ENCODE peak calls at places on chromosomes 3 and 15, in four cellular contexts. P, C, K and I are unnamed samples. For H3K4me1, the result is how much of the 10 kb centered on the place peaks cover.

GRCh38 chr15:40959331-40960141 is 6.3 kb downstream of the CHAC1 start:
- DNase-seq in P (no peak), C (peak), K (peak), I (no peak)

GRCh38 chr15:79644091-79644490 is 212.0 kb downstream of the MINAR1 start:
- DNase-seq in P (no peak), C (peak), K (no peak), I (no peak)

GRCh38 chr15:53000412-53000811 is 210.3 kb upstream of the ONECUT1 start:
- DNase-seq in P (no peak), C (no peak), K (peak), I (no peak)

GRCh38 chr15:75024102-75024636 is 779 bp downstream of the PPCDC start:
- DNase-seq in P (no peak), C (peak), K (peak), I (no peak)

GRCh38 chr3:10594915-10595314 is 89.5 kb upstream of the ATP2B2 start:
- DNase-seq in P (no peak), C (peak), K (peak), I (no peak)

GRCh38 chr3:4821975-4822374 is 157.3 kb upstream of the BHLHE40 start:
- DNase-seq in P (no peak), C (no peak), K (no peak), I (no peak)

GRCh38 chr15:58486564-58486963 is 54.8 kb downstream of the LIPC start:
- DNase-seq in P (no peak), C (no peak), K (no peak), I (no peak)

GRCh38 chr3:136464502-136464901 is 214.4 kb downstream of the PCCB start:
- DNase-seq in P (no peak), C (no peak), K (no peak), I (no peak)

GRCh38 chr3:77045686-77046085 is 5.8 kb downstream of the ROBO2 start:
- DNase-seq in P (no peak), C (no peak), K (no peak), I (no peak)

GRCh38 chr3:14137004-14137403 is 12.2 kb downstream of the TMEM43 start:
- DNase-seq in P (no peak), C (no peak), K (no peak), I (no peak)

GRCh38 chr15:48177383-48177874 is 666 bp downstream of the MYEF2 start:
- DNase-seq in P (no peak), C (peak), K (peak), I (no peak)

GRCh38 chr3:88596451-88596850 is 446.7 kb downstream of the C3orf38 start:
- DNase-seq in P (no peak), C (no peak), K (no peak), I (no peak)

GRCh38 chr3:110027446-110027845 is 690.1 kb upstream of the DPPA4 start:
- DNase-seq in P (no peak), C (no peak), K (no peak), I (no peak)

GRCh38 chr15:42021593-42021992 is 751 bp upstream of the PLA2G4E start:
- DNase-seq in P (no peak), C (no peak), K (no peak), I (no peak)

GRCh38 chr3:54549607-54550006 is 378.3 kb downstream of the LRTM1 start:
- DNase-seq in P (no peak), C (no peak), K (no peak), I (no peak)

GRCh38 chr3:106963446-106963845 is 413.8 kb upstream of the CCDC54 start:
- DNase-seq in P (no peak), C (no peak), K (no peak), I (no peak)

GRCh38 chr3:106758459-106758858 is 618.8 kb upstream of the CCDC54 start:
- DNase-seq in P (no peak), C (no peak), K (no peak), I (no peak)

GRCh38 chr15:74038707-74039655 is 43.4 kb downstream of the GOLGA6A start:
- DNase-seq in P (no peak), C (no peak), K (no peak), I (no peak)

GRCh38 chr15:90095521-90095959 is 6.7 kb downstream of the IDH2 start:
- DNase-seq in P (no peak), C (peak), K (peak), I (no peak)

GRCh38 chr3:161104561-161105551 is at the start of gene B3GALNT1:
- DNase-seq in P (peak), C (peak), K (peak), I (no peak)

GRCh38 chr3:33758874-33759273 is 39.6 kb upstream of the PDCD6IP start:
- DNase-seq in P (no peak), C (peak), K (no peak), I (no peak)

DNA sequence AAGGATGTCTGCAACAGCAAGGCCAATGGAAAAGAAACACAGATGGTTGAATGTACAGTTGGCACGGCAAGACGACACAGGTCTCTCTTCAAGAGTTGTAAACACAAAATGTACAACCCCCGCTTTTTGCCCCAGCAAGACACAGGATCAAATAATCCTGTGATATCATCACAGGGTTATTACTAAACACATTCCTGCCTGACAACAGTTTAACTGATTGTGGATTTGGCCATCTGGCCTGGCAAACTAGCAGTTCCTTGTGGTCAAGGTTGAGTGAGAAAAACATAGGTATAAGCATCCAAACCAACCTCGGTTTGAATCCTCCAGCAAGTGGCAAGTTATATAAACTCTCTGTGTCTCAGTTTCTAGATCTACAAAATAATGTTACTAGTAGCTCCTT is 23.4 kb downstream of the PARP16 start:
- DNase-seq in P (no peak), C (no peak), K (no peak), I (no peak)
- H3K4me1 ChIP-seq in P (under half), C (under half), K (under half), I (under half)

DNA sequence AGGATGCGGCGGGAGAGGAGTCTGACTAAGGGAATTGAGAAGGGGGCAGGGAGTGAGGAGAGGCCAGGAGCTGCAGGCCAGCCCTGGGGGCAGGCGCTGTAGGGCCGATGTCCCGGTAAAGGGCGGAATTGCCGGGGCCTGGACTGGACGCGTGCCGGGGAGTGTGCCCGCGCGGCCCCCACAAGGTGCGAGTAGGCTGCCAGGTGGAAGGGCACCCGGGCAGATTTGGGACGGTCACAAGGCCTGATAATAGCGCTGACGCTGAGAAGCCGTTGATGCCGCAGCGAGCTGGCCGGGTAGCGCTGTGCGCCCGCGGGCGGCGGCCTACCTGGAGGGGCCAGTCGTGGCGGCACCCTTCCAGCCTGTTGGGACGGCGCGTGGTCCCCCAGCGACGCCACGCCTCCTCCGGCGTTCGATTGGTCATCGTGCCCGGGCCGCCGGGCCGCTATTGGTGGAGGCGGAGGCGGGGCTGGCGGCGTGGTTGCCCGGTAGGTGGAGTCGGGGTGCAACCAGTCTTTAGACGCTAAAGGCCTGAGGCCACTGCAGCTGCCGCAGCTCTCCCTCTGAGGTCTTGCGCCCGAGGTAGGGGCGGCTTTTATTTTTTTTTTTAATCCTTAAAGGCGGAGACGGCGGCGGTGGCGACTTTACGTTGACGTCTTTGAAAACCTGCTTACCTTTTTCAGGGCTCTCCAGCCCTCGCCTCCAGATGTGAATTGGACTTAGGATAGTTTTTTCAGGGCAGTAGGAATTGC is 919 bp downstream of the SLC25A38 start:
- DNase-seq in P (peak), C (peak), K (peak), I (peak)
- H3K4me1 ChIP-seq in P (under half), C (under half), K (under half), I (under half)

GRCh38 chr3:22241110-22241509 is 490.1 kb upstream of the ZNF385D start:
- DNase-seq in P (no peak), C (peak), K (no peak), I (no peak)

GRCh38 chr3:22231061-22231460 is 480.1 kb upstream of the ZNF385D start:
- DNase-seq in P (no peak), C (peak), K (no peak), I (no peak)

GRCh38 chr3:22236490-22237271 is 485.7 kb upstream of the ZNF385D start:
- DNase-seq in P (no peak), C (no peak), K (no peak), I (no peak)
- H3K4me1 ChIP-seq in P (under half), C (under half), K (under half), I (under half)

DNA sequence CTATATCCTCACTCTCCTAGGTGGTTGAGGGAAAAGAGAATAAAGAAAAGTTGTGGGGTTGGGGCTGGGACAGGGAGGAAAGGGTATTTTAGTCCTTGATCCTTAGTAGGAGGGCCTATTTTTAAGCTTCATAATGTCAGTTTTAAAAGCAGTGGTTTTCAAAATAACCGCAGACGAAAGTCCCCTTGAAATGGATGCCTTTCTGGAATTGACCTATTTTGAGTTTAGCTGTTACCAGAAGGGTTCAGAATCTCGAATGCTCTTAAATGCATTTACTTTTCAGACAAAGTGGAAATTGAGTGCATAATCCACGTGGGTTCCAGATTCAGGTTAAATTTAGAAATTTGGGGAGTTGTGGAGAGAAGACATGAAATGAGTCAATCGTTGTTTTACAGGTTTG is 16.6 kb downstream of the MAP2K1 start:
- DNase-seq in P (no peak), C (no peak), K (no peak), I (no peak)
- H3K4me1 ChIP-seq in P (under half), C (under half), K (under half), I (under half)

GRCh38 chr3:101999177-101999778 is 150.0 kb downstream of the NFKBIZ start:
- DNase-seq in P (no peak), C (no peak), K (no peak), I (no peak)
- H3K4me1 ChIP-seq in P (under half), C (under half), K (under half), I (under half)

GRCh38 chr15:62886431-62887071 is 156.0 kb upstream of the TPM1 start:
- DNase-seq in P (no peak), C (peak), K (peak), I (no peak)
- H3K4me1 ChIP-seq in P (under half), C (under half), K (under half), I (under half)